ENCODE peak calls at places on chromosomes 1 and 21, in nine cellular contexts. One of them, this sample, is unnamed.
A peak's percentile ranks its signal among the peaks of the same experiment; 100 is the strongest.

GRCh38 chr1:15757575-15758401 is 807 bp upstream of the FBLIM1 start:
- DNase-seq in IMR-90: peak; percentile 12
- DNase-seq in heart right ventricle: no peak
- DNase-seq in transverse colon: peak; percentile 70
- DNase-seq in GM23338: peak; percentile 77
- DNase-seq in A549: no peak
- DNase-seq in PC-9: no peak
- DNase-seq in small intestine: peak; percentile 73
- DNase-seq in uterus: no peak
- DNase-seq in this sample: no peak

GRCh38 chr1:216742625-216743024 is 19.4 kb upstream of the ESRRG start:
- DNase-seq in IMR-90: peak; percentile 30
- DNase-seq in heart right ventricle: no peak
- DNase-seq in transverse colon: no peak
- DNase-seq in GM23338: peak; percentile 22
- DNase-seq in A549: no peak
- DNase-seq in PC-9: no peak
- DNase-seq in small intestine: no peak
- DNase-seq in uterus: no peak
- DNase-seq in this sample: no peak

GRCh38 chr1:84143796-84144565 is at the start of gene PRKACB:
- DNase-seq in IMR-90: peak; percentile 62
- DNase-seq in heart right ventricle: no peak
- DNase-seq in transverse colon: no peak
- DNase-seq in GM23338: no peak
- DNase-seq in A549: no peak
- DNase-seq in PC-9: no peak
- DNase-seq in small intestine: peak; percentile 54
- DNase-seq in uterus: no peak
- DNase-seq in this sample: no peak

GRCh38 chr1:28864695-28865094 is 49.7 kb upstream of the EPB41 start:
- DNase-seq in IMR-90: no peak
- DNase-seq in heart right ventricle: no peak
- DNase-seq in transverse colon: no peak
- DNase-seq in GM23338: no peak
- DNase-seq in A549: no peak
- DNase-seq in PC-9: no peak
- DNase-seq in small intestine: no peak
- DNase-seq in uterus: no peak
- DNase-seq in this sample: no peak

GRCh38 chr1:67489643-67490042 is 59.4 kb upstream of the SERBP1 start:
- DNase-seq in IMR-90: peak; percentile 15
- DNase-seq in heart right ventricle: no peak
- DNase-seq in transverse colon: no peak
- DNase-seq in GM23338: peak; percentile 47
- DNase-seq in A549: no peak
- DNase-seq in PC-9: no peak
- DNase-seq in small intestine: no peak
- DNase-seq in uterus: no peak
- DNase-seq in this sample: no peak

GRCh38 chr1:2206813-2207488 is 12.4 kb upstream of the FAAP20 start:
- DNase-seq in IMR-90: no peak
- DNase-seq in heart right ventricle: peak; percentile 36
- DNase-seq in transverse colon: no peak
- DNase-seq in GM23338: no peak
- DNase-seq in A549: no peak
- DNase-seq in PC-9: no peak
- DNase-seq in small intestine: no peak
- DNase-seq in uterus: no peak
- DNase-seq in this sample: no peak

GRCh38 chr21:42624095-42624830 is 29.2 kb upstream of the PDE9A start:
- DNase-seq in IMR-90: no peak
- DNase-seq in heart right ventricle: no peak
- DNase-seq in transverse colon: peak; percentile 29
- DNase-seq in GM23338: no peak
- DNase-seq in A549: no peak
- DNase-seq in PC-9: no peak
- DNase-seq in small intestine: peak; percentile 61
- DNase-seq in uterus: no peak
- DNase-seq in this sample: no peak

GRCh38 chr1:31689821-31690220 is 14.0 kb downstream of the COL16A1 start:
- DNase-seq in IMR-90: peak; percentile 96
- DNase-seq in heart right ventricle: no peak
- DNase-seq in transverse colon: no peak
- DNase-seq in GM23338: no peak
- DNase-seq in A549: peak; percentile 47
- DNase-seq in PC-9: peak; percentile 98
- DNase-seq in small intestine: no peak
- DNase-seq in uterus: no peak
- DNase-seq in this sample: no peak

GRCh38 chr21:40049031-40049958 is 182.1 kb downstream of the PCP4 start:
- DNase-seq in IMR-90: peak; percentile 11
- DNase-seq in heart right ventricle: no peak
- DNase-seq in transverse colon: peak; percentile 14
- DNase-seq in GM23338: no peak
- DNase-seq in A549: no peak
- DNase-seq in PC-9: no peak
- DNase-seq in small intestine: no peak
- DNase-seq in uterus: peak; percentile 42
- DNase-seq in this sample: no peak

GRCh38 chr1:24261977-24262376 is 57.2 kb upstream of the GRHL3 start:
- DNase-seq in IMR-90: no peak
- DNase-seq in heart right ventricle: no peak
- DNase-seq in transverse colon: no peak
- DNase-seq in GM23338: no peak
- DNase-seq in A549: no peak
- DNase-seq in PC-9: no peak
- DNase-seq in small intestine: no peak
- DNase-seq in uterus: no peak
- DNase-seq in this sample: no peak

GRCh38 chr1:81484284-81484683 is 316.4 kb upstream of the ADGRL2 start:
- DNase-seq in IMR-90: no peak
- DNase-seq in heart right ventricle: no peak
- DNase-seq in transverse colon: no peak
- DNase-seq in GM23338: no peak
- DNase-seq in A549: no peak
- DNase-seq in PC-9: no peak
- DNase-seq in small intestine: no peak
- DNase-seq in uterus: no peak
- DNase-seq in this sample: no peak

GRCh38 chr1:181159451-181160151 is 71.1 kb downstream of the IER5 start:
- DNase-seq in IMR-90: peak; percentile 55
- DNase-seq in heart right ventricle: no peak
- DNase-seq in transverse colon: peak; percentile 69
- DNase-seq in GM23338: no peak
- DNase-seq in A549: no peak
- DNase-seq in PC-9: peak; percentile 66
- DNase-seq in small intestine: peak; percentile 96
- DNase-seq in uterus: peak; percentile 29
- DNase-seq in this sample: peak; percentile 68

GRCh38 chr1:203628997-203629508 is 2.4 kb downstream of the ATP2B4 start:
- DNase-seq in IMR-90: no peak
- DNase-seq in heart right ventricle: no peak
- DNase-seq in transverse colon: no peak
- DNase-seq in GM23338: no peak
- DNase-seq in A549: no peak
- DNase-seq in PC-9: no peak
- DNase-seq in small intestine: no peak
- DNase-seq in uterus: no peak
- DNase-seq in this sample: no peak

GRCh38 chr1:84855168-84855567 is 37.8 kb downstream of the LPAR3 start:
- DNase-seq in IMR-90: peak; percentile 41
- DNase-seq in heart right ventricle: no peak
- DNase-seq in transverse colon: no peak
- DNase-seq in GM23338: no peak
- DNase-seq in A549: no peak
- DNase-seq in PC-9: no peak
- DNase-seq in small intestine: no peak
- DNase-seq in uterus: no peak
- DNase-seq in this sample: no peak

GRCh38 chr1:24964811-24965570 is 34.9 kb upstream of the RUNX3 start:
- DNase-seq in IMR-90: peak; percentile 50
- DNase-seq in heart right ventricle: peak; percentile 44
- DNase-seq in transverse colon: peak; percentile 78
- DNase-seq in GM23338: no peak
- DNase-seq in A549: no peak
- DNase-seq in PC-9: no peak
- DNase-seq in small intestine: peak; percentile 77
- DNase-seq in uterus: no peak
- DNase-seq in this sample: peak; percentile 88

GRCh38 chr1:41728403-41729202 is 190.1 kb downstream of the HIVEP3 start:
- DNase-seq in IMR-90: no peak
- DNase-seq in heart right ventricle: no peak
- DNase-seq in transverse colon: peak; percentile 55
- DNase-seq in GM23338: no peak
- DNase-seq in A549: no peak
- DNase-seq in PC-9: no peak
- DNase-seq in small intestine: no peak
- DNase-seq in uterus: no peak
- DNase-seq in this sample: no peak

GRCh38 chr1:183033205-183033604 is 10.0 kb downstream of the LAMC1 start:
- DNase-seq in IMR-90: no peak
- DNase-seq in heart right ventricle: no peak
- DNase-seq in transverse colon: no peak
- DNase-seq in GM23338: no peak
- DNase-seq in A549: no peak
- DNase-seq in PC-9: no peak
- DNase-seq in small intestine: no peak
- DNase-seq in uterus: no peak
- DNase-seq in this sample: peak; percentile 76
- H3K4me1 ChIP-seq in IMR-90: peaks cover 14% of the 10 kb centered on the region
- H3K4me1 ChIP-seq in heart right ventricle: peaks cover 27% of the 10 kb centered on the region
- H3K4me1 ChIP-seq in transverse colon: peaks cover 12% of the 10 kb centered on the region
- H3K4me1 ChIP-seq in GM23338: peaks cover 14% of the 10 kb centered on the region
- H3K4me1 ChIP-seq in A549: peaks cover 55% of the 10 kb centered on the region
- H3K4me1 ChIP-seq in PC-9: peaks cover 40% of the 10 kb centered on the region
- H3K4me1 ChIP-seq in small intestine: no peaks in the 10 kb centered on the region
- H3K4me1 ChIP-seq in uterus: no peaks in the 10 kb centered on the region
- H3K4me1 ChIP-seq in this sample: no peaks in the 10 kb centered on the region

GRCh38 chr21:27425172-27425571 is 458.3 kb upstream of the ADAMTS5 start:
- DNase-seq in IMR-90: no peak
- DNase-seq in heart right ventricle: no peak
- DNase-seq in transverse colon: no peak
- DNase-seq in GM23338: peak; percentile 58
- DNase-seq in A549: no peak
- DNase-seq in PC-9: no peak
- DNase-seq in small intestine: no peak
- DNase-seq in uterus: no peak
- DNase-seq in this sample: no peak

GRCh38 chr21:27424601-27425000 is 457.7 kb upstream of the ADAMTS5 start:
- DNase-seq in IMR-90: peak; percentile 34
- DNase-seq in heart right ventricle: no peak
- DNase-seq in transverse colon: no peak
- DNase-seq in GM23338: no peak
- DNase-seq in A549: no peak
- DNase-seq in PC-9: no peak
- DNase-seq in small intestine: no peak
- DNase-seq in uterus: no peak
- DNase-seq in this sample: no peak

GRCh38 chr21:27425574-27425973 is 458.7 kb upstream of the ADAMTS5 start:
- DNase-seq in IMR-90: peak; percentile 69
- DNase-seq in heart right ventricle: no peak
- DNase-seq in transverse colon: no peak
- DNase-seq in GM23338: no peak
- DNase-seq in A549: no peak
- DNase-seq in PC-9: no peak
- DNase-seq in small intestine: no peak
- DNase-seq in uterus: peak; percentile 50
- DNase-seq in this sample: no peak

GRCh38 chr21:27423073-27423472 is 456.2 kb upstream of the ADAMTS5 start:
- DNase-seq in IMR-90: peak; percentile 95
- DNase-seq in heart right ventricle: peak; percentile 59
- DNase-seq in transverse colon: peak; percentile 36
- DNase-seq in GM23338: no peak
- DNase-seq in A549: no peak
- DNase-seq in PC-9: no peak
- DNase-seq in small intestine: no peak
- DNase-seq in uterus: peak; percentile 50
- DNase-seq in this sample: no peak

DNA sequence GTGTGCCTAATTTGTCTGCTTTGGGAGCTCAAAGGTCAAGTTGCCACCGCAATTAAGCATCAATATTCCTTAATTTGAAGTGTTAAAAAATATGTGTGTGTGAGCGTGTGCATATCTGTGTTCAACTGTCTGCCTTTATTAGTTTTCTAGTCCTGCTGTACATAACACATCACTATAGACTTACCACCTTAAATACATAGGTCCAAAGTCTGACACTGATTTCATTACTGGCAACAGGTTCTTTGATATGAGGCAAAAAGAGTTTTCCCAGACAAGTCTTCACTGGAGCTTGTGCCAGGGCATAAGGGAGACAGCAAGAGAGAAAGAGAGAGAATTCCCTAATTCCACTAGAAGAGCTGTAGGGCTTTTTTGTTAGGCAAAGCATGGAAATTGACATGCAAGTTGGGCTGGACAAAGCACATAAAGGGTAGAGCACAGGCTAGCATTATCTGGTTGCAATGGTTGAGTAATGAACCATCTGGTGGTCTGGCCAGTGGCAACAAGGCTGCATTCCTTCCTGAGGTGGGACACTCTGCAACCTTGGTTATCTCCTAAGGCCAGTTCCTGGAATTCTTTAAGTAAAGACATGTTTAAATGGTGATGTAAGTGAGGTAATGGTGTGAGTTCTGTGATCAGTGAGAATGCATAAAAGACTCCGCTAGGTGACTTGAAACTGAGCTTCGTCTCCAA is 457.2 kb upstream of the ADAMTS5 start:
- DNase-seq in IMR-90: peak; percentile 69
- DNase-seq in heart right ventricle: no peak
- DNase-seq in transverse colon: no peak
- DNase-seq in GM23338: peak; percentile 65
- DNase-seq in A549: no peak
- DNase-seq in PC-9: no peak
- DNase-seq in small intestine: peak; percentile 49
- DNase-seq in uterus: no peak
- DNase-seq in this sample: no peak
- H3K27ac ChIP-seq in IMR-90: no peak overlapping the region
- H3K27ac ChIP-seq in heart right ventricle: no peak overlapping the region
- H3K27ac ChIP-seq in transverse colon: no peak overlapping the region
- H3K27ac ChIP-seq in GM23338: peak overlapping the region; percentile 74
- H3K27ac ChIP-seq in A549: no peak overlapping the region
- H3K27ac ChIP-seq in PC-9: no peak overlapping the region
- H3K27ac ChIP-seq in small intestine: no peak overlapping the region
- H3K27ac ChIP-seq in uterus: no peak overlapping the region
- H3K27ac ChIP-seq in this sample: no peak overlapping the region

GRCh38 chr1:178137238-178137637 is 43.3 kb downstream of the RASAL2 start:
- DNase-seq in IMR-90: no peak
- DNase-seq in heart right ventricle: no peak
- DNase-seq in transverse colon: no peak
- DNase-seq in GM23338: no peak
- DNase-seq in A549: no peak
- DNase-seq in PC-9: no peak
- DNase-seq in small intestine: no peak
- DNase-seq in uterus: no peak
- DNase-seq in this sample: no peak
- H3K4me1 ChIP-seq in IMR-90: peaks cover 2% of the 10 kb centered on the region
- H3K4me1 ChIP-seq in heart right ventricle: peaks cover 16% of the 10 kb centered on the region
- H3K4me1 ChIP-seq in transverse colon: no peaks in the 10 kb centered on the region
- H3K4me1 ChIP-seq in GM23338: peaks cover 35% of the 10 kb centered on the region
- H3K4me1 ChIP-seq in A549: peaks cover 16% of the 10 kb centered on the region
- H3K4me1 ChIP-seq in PC-9: no peaks in the 10 kb centered on the region
- H3K4me1 ChIP-seq in small intestine: no peaks in the 10 kb centered on the region
- H3K4me1 ChIP-seq in uterus: no peaks in the 10 kb centered on the region
- H3K4me1 ChIP-seq in this sample: no peaks in the 10 kb centered on the region

GRCh38 chr1:56496158-56496557 is 83.2 kb downstream of the PLPP3 start:
- DNase-seq in IMR-90: no peak
- DNase-seq in heart right ventricle: no peak
- DNase-seq in transverse colon: no peak
- DNase-seq in GM23338: no peak
- DNase-seq in A549: no peak
- DNase-seq in PC-9: no peak
- DNase-seq in small intestine: no peak
- DNase-seq in uterus: no peak
- DNase-seq in this sample: no peak
- H3K27ac ChIP-seq in IMR-90: no peak overlapping the region
- H3K27ac ChIP-seq in heart right ventricle: peak overlapping the region; percentile 56
- H3K27ac ChIP-seq in transverse colon: no peak overlapping the region
- H3K27ac ChIP-seq in GM23338: peak overlapping the region; percentile 26
- H3K27ac ChIP-seq in A549: no peak overlapping the region
- H3K27ac ChIP-seq in PC-9: no peak overlapping the region
- H3K27ac ChIP-seq in small intestine: peak overlapping the region; percentile 41
- H3K27ac ChIP-seq in uterus: no peak overlapping the region
- H3K27ac ChIP-seq in this sample: no peak overlapping the region